ENCODE peak calls at places on chromosomes 5 and 9, in eight cellular contexts. One of them, this sample, is unnamed.

GRCh38 chr5:131671409-131671808 is 36.4 kb upstream of the RAPGEF6 start:
- DNase-seq in fibroblast of lung: no peak
- DNase-seq in right lobe of liver: no peak
- DNase-seq in aorta: no peak
- DNase-seq in stomach: no peak
- DNase-seq in sigmoid colon: no peak
- DNase-seq in colonic mucosa: no peak
- DNase-seq in choroid plexus epithelial cell: peak; percentile 62
- DNase-seq in this sample: no peak

GRCh38 chr9:128271512-128271911 is 4.3 kb downstream of the GOLGA2 start:
- DNase-seq in aorta: no peak
- DNase-seq in choroid plexus epithelial cell: no peak
- DNase-seq in fibroblast of lung: no peak
- DNase-seq in sigmoid colon: no peak
- DNase-seq in stomach: no peak
- DNase-seq in right lobe of liver: no peak
- DNase-seq in colonic mucosa: no peak
- DNase-seq in this sample: no peak

GRCh38 chr5:140671472-140672210 is 1.7 kb downstream of the DND1 start:
- DNase-seq in right lobe of liver: no peak
- DNase-seq in aorta: no peak
- DNase-seq in colonic mucosa: no peak
- DNase-seq in stomach: no peak
- DNase-seq in choroid plexus epithelial cell: no peak
- DNase-seq in fibroblast of lung: no peak
- DNase-seq in sigmoid colon: no peak
- DNase-seq in this sample: no peak

GRCh38 chr5:9831823-9832222 is 201.7 kb upstream of the TAS2R1 start:
- DNase-seq in right lobe of liver: no peak
- DNase-seq in choroid plexus epithelial cell: no peak
- DNase-seq in sigmoid colon: no peak
- DNase-seq in aorta: no peak
- DNase-seq in colonic mucosa: no peak
- DNase-seq in fibroblast of lung: peak; percentile 41
- DNase-seq in stomach: no peak
- DNase-seq in this sample: no peak

GRCh38 chr9:4588721-4589120 is 73.4 kb upstream of the PLPP6 start:
- DNase-seq in right lobe of liver: no peak
- DNase-seq in sigmoid colon: no peak
- DNase-seq in choroid plexus epithelial cell: peak; percentile 39
- DNase-seq in fibroblast of lung: no peak
- DNase-seq in aorta: no peak
- DNase-seq in colonic mucosa: no peak
- DNase-seq in stomach: no peak
- DNase-seq in this sample: no peak

GRCh38 chr9:15416880-15417279 is 5.8 kb upstream of the SNAPC3 start:
- DNase-seq in colonic mucosa: peak; percentile 69
- DNase-seq in stomach: peak; percentile 63
- DNase-seq in sigmoid colon: no peak
- DNase-seq in aorta: no peak
- DNase-seq in right lobe of liver: no peak
- DNase-seq in choroid plexus epithelial cell: peak; percentile 84
- DNase-seq in fibroblast of lung: peak; percentile 73
- DNase-seq in this sample: peak; percentile 84

GRCh38 chr5:156647034-156647451 is 203.1 kb upstream of the PPP1R2B start:
- DNase-seq in aorta: no peak
- DNase-seq in stomach: no peak
- DNase-seq in sigmoid colon: no peak
- DNase-seq in right lobe of liver: no peak
- DNase-seq in colonic mucosa: no peak
- DNase-seq in fibroblast of lung: no peak
- DNase-seq in choroid plexus epithelial cell: no peak
- DNase-seq in this sample: no peak

GRCh38 chr9:76459691-76460635 is 981 bp downstream of the GCNT1 start:
- DNase-seq in aorta: no peak
- DNase-seq in right lobe of liver: peak; percentile 35
- DNase-seq in sigmoid colon: no peak
- DNase-seq in colonic mucosa: peak; percentile 78
- DNase-seq in fibroblast of lung: peak; percentile 66
- DNase-seq in choroid plexus epithelial cell: peak; percentile 75
- DNase-seq in stomach: peak; percentile 58
- DNase-seq in this sample: peak; percentile 69

GRCh38 chr5:175129619-175130018 is 314.4 kb downstream of the DRD1 start:
- DNase-seq in choroid plexus epithelial cell: no peak
- DNase-seq in fibroblast of lung: no peak
- DNase-seq in sigmoid colon: no peak
- DNase-seq in stomach: no peak
- DNase-seq in colonic mucosa: no peak
- DNase-seq in right lobe of liver: no peak
- DNase-seq in aorta: no peak
- DNase-seq in this sample: no peak

GRCh38 chr5:175133185-175133584 is 310.8 kb downstream of the DRD1 start:
- DNase-seq in colonic mucosa: no peak
- DNase-seq in choroid plexus epithelial cell: no peak
- DNase-seq in aorta: no peak
- DNase-seq in sigmoid colon: no peak
- DNase-seq in fibroblast of lung: no peak
- DNase-seq in stomach: no peak
- DNase-seq in right lobe of liver: no peak
- DNase-seq in this sample: no peak

GRCh38 chr5:175129121-175129520 is 314.9 kb downstream of the DRD1 start:
- DNase-seq in stomach: no peak
- DNase-seq in choroid plexus epithelial cell: no peak
- DNase-seq in sigmoid colon: no peak
- DNase-seq in fibroblast of lung: no peak
- DNase-seq in right lobe of liver: no peak
- DNase-seq in aorta: no peak
- DNase-seq in colonic mucosa: no peak
- DNase-seq in this sample: no peak

DNA sequence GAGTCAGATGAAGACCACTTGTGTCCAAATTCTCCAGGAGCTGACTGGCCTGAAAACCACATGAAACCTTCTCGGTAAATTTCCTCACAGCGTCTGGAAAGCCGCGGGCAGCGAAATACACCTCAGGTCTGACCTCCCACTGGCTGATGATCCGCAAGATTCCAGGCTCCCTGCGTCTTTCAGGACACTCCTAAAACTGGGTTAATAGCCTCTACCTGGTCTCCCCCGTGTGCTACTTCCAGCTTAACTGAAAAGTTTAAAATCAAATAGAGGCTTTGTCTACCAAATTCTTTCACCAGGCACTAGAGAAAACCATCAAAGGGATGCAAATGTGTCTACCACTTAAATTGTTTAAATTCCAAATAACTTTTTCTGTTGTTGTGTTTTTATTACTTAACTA is 312.6 kb downstream of the DRD1 start:
- DNase-seq in sigmoid colon: no peak
- DNase-seq in aorta: no peak
- DNase-seq in right lobe of liver: no peak
- DNase-seq in colonic mucosa: no peak
- DNase-seq in stomach: no peak
- DNase-seq in choroid plexus epithelial cell: no peak
- DNase-seq in fibroblast of lung: no peak
- DNase-seq in this sample: no peak
- H3K4me3 ChIP-seq in sigmoid colon: no peak overlapping the region
- H3K4me3 ChIP-seq in aorta: no peak overlapping the region
- H3K4me3 ChIP-seq in right lobe of liver: no peak overlapping the region
- H3K4me3 ChIP-seq in colonic mucosa: no peak overlapping the region
- H3K4me3 ChIP-seq in stomach: no peak overlapping the region
- H3K4me3 ChIP-seq in choroid plexus epithelial cell: no peak overlapping the region
- H3K4me3 ChIP-seq in fibroblast of lung: no peak overlapping the region
- H3K4me3 ChIP-seq in this sample: no peak overlapping the region

GRCh38 chr5:72817076-72817476 is 615 bp downstream of the TNPO1 start:
- DNase-seq in choroid plexus epithelial cell: peak; percentile 63
- DNase-seq in aorta: peak; percentile 86
- DNase-seq in right lobe of liver: peak; percentile 69
- DNase-seq in stomach: peak; percentile 56
- DNase-seq in sigmoid colon: peak; percentile 81
- DNase-seq in colonic mucosa: peak; percentile 61
- DNase-seq in fibroblast of lung: peak; percentile 83
- DNase-seq in this sample: peak; percentile 77

GRCh38 chr5:72815580-72816296 is 723 bp upstream of the TNPO1 start:
- DNase-seq in colonic mucosa: no peak
- DNase-seq in right lobe of liver: no peak
- DNase-seq in sigmoid colon: no peak
- DNase-seq in fibroblast of lung: peak; percentile 57
- DNase-seq in stomach: no peak
- DNase-seq in choroid plexus epithelial cell: no peak
- DNase-seq in aorta: no peak
- DNase-seq in this sample: no peak

GRCh38 chr5:72816297-72817075 is at the start of gene TNPO1:
- DNase-seq in colonic mucosa: peak; percentile 94
- DNase-seq in right lobe of liver: peak; percentile 95
- DNase-seq in stomach: peak; percentile 94
- DNase-seq in aorta: peak; percentile 97
- DNase-seq in choroid plexus epithelial cell: peak; percentile 94
- DNase-seq in sigmoid colon: peak; percentile 96
- DNase-seq in fibroblast of lung: peak; percentile 93
- DNase-seq in this sample: peak; percentile 97

GRCh38 chr5:72814104-72814503 is 2.4 kb upstream of the TNPO1 start:
- DNase-seq in choroid plexus epithelial cell: no peak
- DNase-seq in fibroblast of lung: no peak
- DNase-seq in aorta: no peak
- DNase-seq in right lobe of liver: no peak
- DNase-seq in stomach: no peak
- DNase-seq in sigmoid colon: no peak
- DNase-seq in colonic mucosa: no peak
- DNase-seq in this sample: no peak

GRCh38 chr5:72814864-72815263 is 1.6 kb upstream of the TNPO1 start:
- DNase-seq in stomach: no peak
- DNase-seq in aorta: no peak
- DNase-seq in right lobe of liver: no peak
- DNase-seq in fibroblast of lung: no peak
- DNase-seq in colonic mucosa: no peak
- DNase-seq in choroid plexus epithelial cell: no peak
- DNase-seq in sigmoid colon: no peak
- DNase-seq in this sample: no peak
- H3K4me3 ChIP-seq in stomach: no peak overlapping the region
- H3K4me3 ChIP-seq in aorta: no peak overlapping the region
- H3K4me3 ChIP-seq in right lobe of liver: no peak overlapping the region
- H3K4me3 ChIP-seq in fibroblast of lung: no peak overlapping the region
- H3K4me3 ChIP-seq in colonic mucosa: no peak overlapping the region
- H3K4me3 ChIP-seq in choroid plexus epithelial cell: no peak overlapping the region
- H3K4me3 ChIP-seq in sigmoid colon: no peak overlapping the region
- H3K4me3 ChIP-seq in this sample: no peak overlapping the region

GRCh38 chr5:181041043-181041442 is 977 bp downstream of the BTNL9 start:
- DNase-seq in colonic mucosa: no peak
- DNase-seq in fibroblast of lung: no peak
- DNase-seq in right lobe of liver: no peak
- DNase-seq in choroid plexus epithelial cell: no peak
- DNase-seq in sigmoid colon: no peak
- DNase-seq in stomach: no peak
- DNase-seq in aorta: no peak
- DNase-seq in this sample: no peak
- H3K4me3 ChIP-seq in colonic mucosa: no peak overlapping the region
- H3K4me3 ChIP-seq in fibroblast of lung: no peak overlapping the region
- H3K4me3 ChIP-seq in right lobe of liver: peak overlapping the region; percentile 16
- H3K4me3 ChIP-seq in choroid plexus epithelial cell: no peak overlapping the region
- H3K4me3 ChIP-seq in sigmoid colon: no peak overlapping the region
- H3K4me3 ChIP-seq in stomach: no peak overlapping the region
- H3K4me3 ChIP-seq in aorta: no peak overlapping the region
- H3K4me3 ChIP-seq in this sample: no peak overlapping the region

GRCh38 chr9:137085918-137086530 is 761 bp upstream of the MAN1B1 start:
- DNase-seq in right lobe of liver: peak; percentile 57
- DNase-seq in sigmoid colon: no peak
- DNase-seq in aorta: peak; percentile 88
- DNase-seq in fibroblast of lung: peak; percentile 38
- DNase-seq in stomach: peak; percentile 44
- DNase-seq in choroid plexus epithelial cell: peak; percentile 31
- DNase-seq in colonic mucosa: peak; percentile 57
- DNase-seq in this sample: peak; percentile 52
- H3K4me3 ChIP-seq in right lobe of liver: peak overlapping the region; percentile 73
- H3K4me3 ChIP-seq in sigmoid colon: peak overlapping the region; percentile 88
- H3K4me3 ChIP-seq in aorta: peak overlapping the region; percentile 51
- H3K4me3 ChIP-seq in fibroblast of lung: peak overlapping the region; percentile 89
- H3K4me3 ChIP-seq in stomach: peak overlapping the region; percentile 72
- H3K4me3 ChIP-seq in choroid plexus epithelial cell: peak overlapping the region; percentile 77
- H3K4me3 ChIP-seq in colonic mucosa: peak overlapping the region; percentile 90
- H3K4me3 ChIP-seq in this sample: peak overlapping the region; percentile 56

GRCh38 chr9:95441081-95441480 is 75.7 kb downstream of the PTCH1 start:
- DNase-seq in stomach: no peak
- DNase-seq in colonic mucosa: no peak
- DNase-seq in sigmoid colon: no peak
- DNase-seq in choroid plexus epithelial cell: no peak
- DNase-seq in fibroblast of lung: no peak
- DNase-seq in right lobe of liver: no peak
- DNase-seq in aorta: no peak
- DNase-seq in this sample: no peak
- H3K4me3 ChIP-seq in stomach: no peak overlapping the region
- H3K4me3 ChIP-seq in colonic mucosa: no peak overlapping the region
- H3K4me3 ChIP-seq in sigmoid colon: no peak overlapping the region
- H3K4me3 ChIP-seq in choroid plexus epithelial cell: no peak overlapping the region
- H3K4me3 ChIP-seq in fibroblast of lung: no peak overlapping the region
- H3K4me3 ChIP-seq in right lobe of liver: no peak overlapping the region
- H3K4me3 ChIP-seq in aorta: no peak overlapping the region
- H3K4me3 ChIP-seq in this sample: no peak overlapping the region

GRCh38 chr9:34459356-34459755 is 751 bp downstream of the DNAI1 start:
- DNase-seq in right lobe of liver: no peak
- DNase-seq in aorta: no peak
- DNase-seq in choroid plexus epithelial cell: no peak
- DNase-seq in fibroblast of lung: no peak
- DNase-seq in colonic mucosa: no peak
- DNase-seq in sigmoid colon: no peak
- DNase-seq in stomach: no peak
- DNase-seq in this sample: no peak

GRCh38 chr9:34457266-34458012 is 931 bp downstream of the FAM219A start:
- DNase-seq in choroid plexus epithelial cell: peak; percentile 57
- DNase-seq in stomach: peak; percentile 66
- DNase-seq in fibroblast of lung: peak; percentile 63
- DNase-seq in aorta: peak; percentile 93
- DNase-seq in right lobe of liver: peak; percentile 81
- DNase-seq in colonic mucosa: peak; percentile 62
- DNase-seq in sigmoid colon: peak; percentile 90
- DNase-seq in this sample: peak; percentile 71

GRCh38 chr9:34458013-34458966 is at the start of the genes DNAI1 and FAM219A:
- DNase-seq in stomach: peak; percentile 99
- DNase-seq in right lobe of liver: peak; percentile 99
- DNase-seq in fibroblast of lung: peak; percentile 97
- DNase-seq in sigmoid colon: peak; percentile 99
- DNase-seq in choroid plexus epithelial cell: peak; percentile 99
- DNase-seq in aorta: peak; percentile 99
- DNase-seq in colonic mucosa: peak; percentile 99
- DNase-seq in this sample: peak; percentile 98

GRCh38 chr9:34459941-34460340 is 1.3 kb downstream of the DNAI1 start:
- DNase-seq in stomach: no peak
- DNase-seq in fibroblast of lung: no peak
- DNase-seq in right lobe of liver: no peak
- DNase-seq in choroid plexus epithelial cell: no peak
- DNase-seq in colonic mucosa: no peak
- DNase-seq in aorta: no peak
- DNase-seq in sigmoid colon: no peak
- DNase-seq in this sample: no peak

GRCh38 chr9:34458967-34459355 is 356 bp downstream of the DNAI1 start:
- DNase-seq in right lobe of liver: peak; percentile 25
- DNase-seq in aorta: no peak
- DNase-seq in stomach: no peak
- DNase-seq in colonic mucosa: no peak
- DNase-seq in sigmoid colon: peak; percentile 67
- DNase-seq in fibroblast of lung: no peak
- DNase-seq in choroid plexus epithelial cell: no peak
- DNase-seq in this sample: no peak
- H3K4me3 ChIP-seq in right lobe of liver: no peak overlapping the region
- H3K4me3 ChIP-seq in aorta: no peak overlapping the region
- H3K4me3 ChIP-seq in stomach: peak overlapping the region; percentile 93
- H3K4me3 ChIP-seq in colonic mucosa: no peak overlapping the region
- H3K4me3 ChIP-seq in sigmoid colon: peak overlapping the region; percentile 76
- H3K4me3 ChIP-seq in fibroblast of lung: peak overlapping the region; percentile 48
- H3K4me3 ChIP-seq in choroid plexus epithelial cell: peak overlapping the region; percentile 38
- H3K4me3 ChIP-seq in this sample: no peak overlapping the region

GRCh38 chr5:111254613-111255012 is 30.4 kb downstream of the CAMK4 start:
- DNase-seq in colonic mucosa: no peak
- DNase-seq in sigmoid colon: no peak
- DNase-seq in stomach: no peak
- DNase-seq in right lobe of liver: no peak
- DNase-seq in choroid plexus epithelial cell: peak; percentile 38
- DNase-seq in fibroblast of lung: peak; percentile 23
- DNase-seq in aorta: no peak
- DNase-seq in this sample: no peak
- H3K4me3 ChIP-seq in colonic mucosa: no peak overlapping the region
- H3K4me3 ChIP-seq in sigmoid colon: no peak overlapping the region
- H3K4me3 ChIP-seq in stomach: no peak overlapping the region
- H3K4me3 ChIP-seq in right lobe of liver: no peak overlapping the region
- H3K4me3 ChIP-seq in choroid plexus epithelial cell: no peak overlapping the region
- H3K4me3 ChIP-seq in fibroblast of lung: no peak overlapping the region
- H3K4me3 ChIP-seq in aorta: no peak overlapping the region
- H3K4me3 ChIP-seq in this sample: no peak overlapping the region